ENCODE peak calls at places on chromosomes 3 and 15, in seven cellular contexts. One of them, this sample, is unnamed.

GRCh38 chr3:187025254-187025655 is 94.9 kb downstream of the ST6GAL1 start:
- DNase-seq in lower lobe of right lung: no peak
- DNase-seq in foreskin keratinocyte: no peak
- DNase-seq in tibial artery: no peak
- DNase-seq in transverse colon: no peak
- DNase-seq in PC-9: no peak
- DNase-seq in neuronal stem cell: no peak
- DNase-seq in this sample: no peak

GRCh38 chr15:23003736-23004135 is 23.6 kb upstream of the CYFIP1 start:
- DNase-seq in PC-9: no peak
- DNase-seq in neuronal stem cell: no peak
- DNase-seq in foreskin keratinocyte: no peak
- DNase-seq in tibial artery: no peak
- DNase-seq in transverse colon: no peak
- DNase-seq in lower lobe of right lung: no peak
- DNase-seq in this sample: no peak

GRCh38 chr3:123489400-123490004 is 40.6 kb upstream of the ADCY5 start:
- DNase-seq in lower lobe of right lung: peak; percentile 59
- DNase-seq in neuronal stem cell: peak; percentile 55
- DNase-seq in transverse colon: peak; percentile 68
- DNase-seq in PC-9: peak; percentile 60
- DNase-seq in foreskin keratinocyte: no peak
- DNase-seq in tibial artery: peak; percentile 78
- DNase-seq in this sample: peak; percentile 74

GRCh38 chr15:72890043-72890442 is 106.5 kb upstream of the ADPGK start:
- DNase-seq in tibial artery: no peak
- DNase-seq in foreskin keratinocyte: no peak
- DNase-seq in transverse colon: no peak
- DNase-seq in PC-9: no peak
- DNase-seq in neuronal stem cell: no peak
- DNase-seq in lower lobe of right lung: no peak
- DNase-seq in this sample: no peak

GRCh38 chr3:58560771-58561311 is 16.4 kb downstream of the FAM107A start:
- DNase-seq in transverse colon: no peak
- DNase-seq in lower lobe of right lung: no peak
- DNase-seq in foreskin keratinocyte: peak; percentile 83
- DNase-seq in tibial artery: no peak
- DNase-seq in PC-9: peak; percentile 81
- DNase-seq in neuronal stem cell: peak; percentile 88
- DNase-seq in this sample: no peak

GRCh38 chr3:9014189-9014588 is 50.9 kb upstream of the RAD18 start:
- DNase-seq in transverse colon: no peak
- DNase-seq in lower lobe of right lung: no peak
- DNase-seq in neuronal stem cell: no peak
- DNase-seq in tibial artery: no peak
- DNase-seq in foreskin keratinocyte: no peak
- DNase-seq in PC-9: no peak
- DNase-seq in this sample: no peak

GRCh38 chr3:77203876-77204275 is 164.0 kb downstream of the ROBO2 start:
- DNase-seq in neuronal stem cell: no peak
- DNase-seq in tibial artery: no peak
- DNase-seq in lower lobe of right lung: no peak
- DNase-seq in foreskin keratinocyte: no peak
- DNase-seq in transverse colon: no peak
- DNase-seq in PC-9: no peak
- DNase-seq in this sample: no peak

GRCh38 chr15:34889486-34889885 is 80.1 kb downstream of the AQR start:
- DNase-seq in foreskin keratinocyte: no peak
- DNase-seq in PC-9: no peak
- DNase-seq in tibial artery: no peak
- DNase-seq in transverse colon: no peak
- DNase-seq in neuronal stem cell: no peak
- DNase-seq in lower lobe of right lung: no peak
- DNase-seq in this sample: no peak

GRCh38 chr15:44598892-44599291 is 61.9 kb downstream of the EIF3J start:
- DNase-seq in PC-9: peak; percentile 32
- DNase-seq in neuronal stem cell: no peak
- DNase-seq in tibial artery: no peak
- DNase-seq in transverse colon: no peak
- DNase-seq in foreskin keratinocyte: no peak
- DNase-seq in lower lobe of right lung: no peak
- DNase-seq in this sample: no peak

GRCh38 chr15:64246364-64247189 is 83.8 kb upstream of the PPIB start:
- DNase-seq in transverse colon: no peak
- DNase-seq in PC-9: peak; percentile 27
- DNase-seq in neuronal stem cell: peak; percentile 11
- DNase-seq in foreskin keratinocyte: peak; percentile 84
- DNase-seq in tibial artery: no peak
- DNase-seq in lower lobe of right lung: no peak
- DNase-seq in this sample: peak; percentile 29

GRCh38 chr15:63381301-63382192 is at the start of gene CA12:
- DNase-seq in neuronal stem cell: peak; percentile 38
- DNase-seq in transverse colon: peak; percentile 77
- DNase-seq in lower lobe of right lung: peak; percentile 61
- DNase-seq in foreskin keratinocyte: no peak
- DNase-seq in tibial artery: no peak
- DNase-seq in PC-9: peak; percentile 21
- DNase-seq in this sample: peak; percentile 32

GRCh38 chr15:30043211-30043655 is 39.5 kb upstream of the GOLGA8J start:
- DNase-seq in lower lobe of right lung: no peak
- DNase-seq in transverse colon: no peak
- DNase-seq in PC-9: no peak
- DNase-seq in foreskin keratinocyte: no peak
- DNase-seq in tibial artery: no peak
- DNase-seq in neuronal stem cell: no peak
- DNase-seq in this sample: no peak

GRCh38 chr3:45218578-45219390 is 7.3 kb downstream of the TMEM158 start:
- DNase-seq in lower lobe of right lung: no peak
- DNase-seq in PC-9: peak; percentile 57
- DNase-seq in foreskin keratinocyte: no peak
- DNase-seq in transverse colon: no peak
- DNase-seq in tibial artery: no peak
- DNase-seq in neuronal stem cell: no peak
- DNase-seq in this sample: peak; percentile 43

GRCh38 chr3:4351164-4351855 is 48.1 kb downstream of the SETMAR start:
- DNase-seq in PC-9: no peak
- DNase-seq in transverse colon: no peak
- DNase-seq in tibial artery: no peak
- DNase-seq in lower lobe of right lung: no peak
- DNase-seq in neuronal stem cell: no peak
- DNase-seq in foreskin keratinocyte: no peak
- DNase-seq in this sample: no peak

GRCh38 chr15:71462638-71463037 is 347.4 kb downstream of the THSD4 start:
- DNase-seq in transverse colon: no peak
- DNase-seq in PC-9: no peak
- DNase-seq in foreskin keratinocyte: no peak
- DNase-seq in lower lobe of right lung: no peak
- DNase-seq in tibial artery: no peak
- DNase-seq in neuronal stem cell: no peak
- DNase-seq in this sample: no peak

GRCh38 chr15:68990755-68991500 is 23.6 kb upstream of the NOX5 start:
- DNase-seq in neuronal stem cell: no peak
- DNase-seq in foreskin keratinocyte: no peak
- DNase-seq in lower lobe of right lung: no peak
- DNase-seq in tibial artery: no peak
- DNase-seq in PC-9: no peak
- DNase-seq in transverse colon: no peak
- DNase-seq in this sample: no peak

GRCh38 chr3:191133359-191133758 is 65.7 kb upstream of the OSTN start:
- DNase-seq in neuronal stem cell: no peak
- DNase-seq in PC-9: no peak
- DNase-seq in lower lobe of right lung: no peak
- DNase-seq in tibial artery: no peak
- DNase-seq in transverse colon: no peak
- DNase-seq in foreskin keratinocyte: no peak
- DNase-seq in this sample: no peak

GRCh38 chr3:101978348-101978747 is 129.0 kb downstream of the NFKBIZ start:
- DNase-seq in transverse colon: no peak
- DNase-seq in tibial artery: no peak
- DNase-seq in neuronal stem cell: no peak
- DNase-seq in lower lobe of right lung: no peak
- DNase-seq in foreskin keratinocyte: no peak
- DNase-seq in PC-9: no peak
- DNase-seq in this sample: no peak

GRCh38 chr3:65604863-65605526 is 433.7 kb downstream of the MAGI1 start:
- DNase-seq in PC-9: no peak
- DNase-seq in lower lobe of right lung: no peak
- DNase-seq in neuronal stem cell: no peak
- DNase-seq in tibial artery: no peak
- DNase-seq in transverse colon: no peak
- DNase-seq in foreskin keratinocyte: peak; percentile 19
- DNase-seq in this sample: no peak

GRCh38 chr15:98442379-98442833 is 205.9 kb upstream of the IGF1R start:
- DNase-seq in transverse colon: peak; percentile 45
- DNase-seq in tibial artery: peak; percentile 66
- DNase-seq in lower lobe of right lung: no peak
- DNase-seq in foreskin keratinocyte: peak; percentile 80
- DNase-seq in PC-9: peak; percentile 79
- DNase-seq in neuronal stem cell: peak; percentile 67
- DNase-seq in this sample: peak; percentile 55

GRCh38 chr3:170057550-170057949 is 19.8 kb downstream of the GPR160 start:
- DNase-seq in neuronal stem cell: no peak
- DNase-seq in transverse colon: no peak
- DNase-seq in tibial artery: no peak
- DNase-seq in lower lobe of right lung: no peak
- DNase-seq in foreskin keratinocyte: no peak
- DNase-seq in PC-9: no peak
- DNase-seq in this sample: no peak
- H3K27ac ChIP-seq in neuronal stem cell: no peak overlapping the region
- H3K27ac ChIP-seq in transverse colon: no peak overlapping the region
- H3K27ac ChIP-seq in tibial artery: no peak overlapping the region
- H3K27ac ChIP-seq in lower lobe of right lung: no peak overlapping the region
- H3K27ac ChIP-seq in foreskin keratinocyte: no peak overlapping the region
- H3K27ac ChIP-seq in PC-9: no peak overlapping the region
- H3K27ac ChIP-seq in this sample: no peak overlapping the region

GRCh38 chr3:110940074-110940473 is 131.5 kb upstream of the NECTIN3 start:
- DNase-seq in neuronal stem cell: no peak
- DNase-seq in foreskin keratinocyte: no peak
- DNase-seq in PC-9: no peak
- DNase-seq in tibial artery: no peak
- DNase-seq in lower lobe of right lung: no peak
- DNase-seq in transverse colon: no peak
- DNase-seq in this sample: no peak
- H3K4me1 ChIP-seq in neuronal stem cell: peaks cover 7% of the 10 kb centered on the region
- H3K4me1 ChIP-seq in foreskin keratinocyte: no peaks in the 10 kb centered on the region
- H3K4me1 ChIP-seq in PC-9: no peaks in the 10 kb centered on the region
- H3K4me1 ChIP-seq in tibial artery: no peaks in the 10 kb centered on the region
- H3K4me1 ChIP-seq in lower lobe of right lung: no peaks in the 10 kb centered on the region
- H3K4me1 ChIP-seq in transverse colon: no peaks in the 10 kb centered on the region
- H3K4me1 ChIP-seq in this sample: no peaks in the 10 kb centered on the region

DNA sequence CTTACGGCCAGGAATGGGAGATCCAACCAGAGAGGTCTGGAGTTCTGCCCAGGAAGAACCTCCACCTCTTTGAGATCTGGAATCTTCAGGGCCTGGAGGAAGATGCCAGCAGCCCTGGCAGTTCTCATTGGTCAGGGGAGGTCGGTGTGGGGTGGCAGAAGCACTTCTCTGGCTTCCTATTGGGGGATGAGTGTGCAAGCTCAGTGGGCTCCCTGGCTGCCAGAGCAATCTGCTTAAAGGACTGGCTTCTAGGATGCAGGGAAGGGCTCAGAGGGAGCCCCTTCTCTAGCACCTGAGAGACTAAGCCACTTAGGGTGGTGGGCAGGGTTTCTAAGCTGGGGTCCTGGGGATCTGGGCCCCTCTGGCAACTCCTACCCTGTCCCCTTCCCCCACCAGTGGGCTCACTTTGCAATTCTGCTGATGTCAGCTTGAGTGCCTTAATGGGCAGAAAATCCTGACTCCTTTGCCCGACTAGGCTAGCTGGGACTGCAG is 24.4 kb downstream of the SNX33 start:
- DNase-seq in tibial artery: no peak
- DNase-seq in PC-9: no peak
- DNase-seq in lower lobe of right lung: no peak
- DNase-seq in transverse colon: no peak
- DNase-seq in foreskin keratinocyte: no peak
- DNase-seq in neuronal stem cell: no peak
- DNase-seq in this sample: no peak
- H3K27ac ChIP-seq in tibial artery: peak overlapping the region; percentile 92
- H3K27ac ChIP-seq in PC-9: peak overlapping the region; percentile 71
- H3K27ac ChIP-seq in lower lobe of right lung: peak overlapping the region; percentile 77
- H3K27ac ChIP-seq in transverse colon: peak overlapping the region; percentile 84
- H3K27ac ChIP-seq in foreskin keratinocyte: no peak overlapping the region
- H3K27ac ChIP-seq in neuronal stem cell: no peak overlapping the region
- H3K27ac ChIP-seq in this sample: peak overlapping the region; percentile 88

DNA sequence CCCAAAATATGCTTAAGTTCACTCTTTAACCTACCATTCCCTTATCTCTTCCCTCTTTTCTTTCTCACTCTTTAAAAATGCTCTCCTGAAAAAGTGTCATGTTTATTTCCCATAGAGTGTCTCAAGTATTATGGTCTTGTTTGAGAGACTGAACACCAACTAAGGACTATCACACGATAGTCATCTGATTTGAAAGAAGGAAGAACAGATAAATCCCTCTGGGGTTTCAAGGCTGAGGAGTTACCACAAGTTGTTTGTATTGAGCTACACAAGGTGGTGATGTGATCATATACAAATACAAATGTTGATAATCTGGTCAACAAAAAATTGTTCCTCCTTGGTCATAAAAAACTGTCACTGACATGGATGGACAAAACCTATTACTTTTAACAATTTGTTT is 13.8 kb downstream of the MEIS2 start:
- DNase-seq in transverse colon: no peak
- DNase-seq in neuronal stem cell: no peak
- DNase-seq in lower lobe of right lung: no peak
- DNase-seq in tibial artery: no peak
- DNase-seq in PC-9: no peak
- DNase-seq in foreskin keratinocyte: no peak
- DNase-seq in this sample: no peak
- H3K4me1 ChIP-seq in transverse colon: peaks cover 4% of the 10 kb centered on the region
- H3K4me1 ChIP-seq in neuronal stem cell: peaks cover 1% of the 10 kb centered on the region
- H3K4me1 ChIP-seq in lower lobe of right lung: peaks cover 18% of the 10 kb centered on the region
- H3K4me1 ChIP-seq in tibial artery: no peaks in the 10 kb centered on the region
- H3K4me1 ChIP-seq in PC-9: no peaks in the 10 kb centered on the region
- H3K4me1 ChIP-seq in foreskin keratinocyte: peaks cover 6% of the 10 kb centered on the region
- H3K4me1 ChIP-seq in this sample: peaks cover 6% of the 10 kb centered on the region

GRCh38 chr3:78818161-78818985 is 949.4 kb downstream of the ROBO1 start:
- DNase-seq in PC-9: no peak
- DNase-seq in tibial artery: no peak
- DNase-seq in lower lobe of right lung: no peak
- DNase-seq in foreskin keratinocyte: no peak
- DNase-seq in transverse colon: no peak
- DNase-seq in neuronal stem cell: no peak
- DNase-seq in this sample: no peak
- H3K27ac ChIP-seq in PC-9: no peak overlapping the region
- H3K27ac ChIP-seq in tibial artery: no peak overlapping the region
- H3K27ac ChIP-seq in lower lobe of right lung: no peak overlapping the region
- H3K27ac ChIP-seq in foreskin keratinocyte: no peak overlapping the region
- H3K27ac ChIP-seq in transverse colon: no peak overlapping the region
- H3K27ac ChIP-seq in neuronal stem cell: no peak overlapping the region
- H3K27ac ChIP-seq in this sample: no peak overlapping the region

This sample was measured in uterus.